ENCODE peak calls at places on chromosome 12, in ten cellular contexts. V, N, Y, Z, H, E, F, W, B and P are unnamed samples.

GRCh38 chr12:32115404-32116104 is 8.9 kb downstream of the BICD1 start:
- DNase-seq in V (no peak), N (no peak), Y (no peak), Z (no peak), H (peak), E (peak), F (peak), W (peak), B (peak), P (peak)

GRCh38 chr12:56385873-56386272 is 23.2 kb upstream of the APOF start:
- DNase-seq in V (no peak), N (no peak), Y (no peak), Z (no peak), H (no peak), E (no peak), F (no peak), W (no peak), B (no peak), P (peak)

GRCh38 chr12:694734-695503 is 31.7 kb upstream of the NINJ2 start:
- DNase-seq in V (no peak), N (peak), Y (no peak), Z (no peak), H (no peak), E (no peak), F (no peak), W (no peak), B (no peak), P (no peak)

GRCh38 chr12:13390381-13390856 is 193.9 kb downstream of the EMP1 start:
- DNase-seq in V (no peak), N (no peak), Y (no peak), Z (no peak), H (peak), E (no peak), F (peak), W (peak), B (peak), P (no peak)

GRCh38 chr12:124608451-124608870 is 41.0 kb upstream of the NCOR2 start:
- DNase-seq in V (no peak), N (no peak), Y (no peak), Z (no peak), H (no peak), E (peak), F (no peak), W (no peak), B (peak), P (peak)

GRCh38 chr12:2384029-2384386 is 331.2 kb downstream of the CACNA1C start:
- DNase-seq in V (no peak), N (no peak), Y (no peak), Z (no peak), H (no peak), E (no peak), F (peak), W (no peak), B (no peak), P (no peak)

GRCh38 chr12:31481415-31481814 is 109.5 kb downstream of the DENND5B start:
- DNase-seq in V (no peak), N (no peak), Y (no peak), Z (no peak), H (no peak), E (no peak), F (no peak), W (no peak), B (no peak), P (no peak)

GRCh38 chr12:31736472-31736871 is 7.7 kb upstream of the AMN1 start:
- DNase-seq in V (peak), N (no peak), Y (peak), Z (no peak), H (peak), E (peak), F (peak), W (peak), B (no peak), P (no peak)

GRCh38 chr12:39697108-39697507 is 77.5 kb upstream of the ABCD2 start:
- DNase-seq in V (no peak), N (no peak), Y (no peak), Z (no peak), H (no peak), E (no peak), F (no peak), W (no peak), B (no peak), P (no peak)

GRCh38 chr12:89939468-89940215 is 231.0 kb upstream of the ATP2B1 start:
- DNase-seq in V (no peak), N (no peak), Y (no peak), Z (no peak), H (peak), E (no peak), F (no peak), W (no peak), B (no peak), P (no peak)

GRCh38 chr12:120247621-120248030 is 17.9 kb downstream of the PXN start:
- DNase-seq in V (no peak), N (no peak), Y (no peak), Z (no peak), H (peak), E (no peak), F (peak), W (no peak), B (no peak), P (no peak)

GRCh38 chr12:109346920-109347319 is 780 bp upstream of the MYO1H start:
- DNase-seq in V (no peak), N (no peak), Y (no peak), Z (no peak), H (no peak), E (peak), F (no peak), W (no peak), B (no peak), P (peak)

GRCh38 chr12:39127401-39127800 is 222.0 kb upstream of the CPNE8 start:
- DNase-seq in V (no peak), N (no peak), Y (no peak), Z (no peak), H (peak), E (no peak), F (peak), W (no peak), B (no peak), P (no peak)

GRCh38 chr12:72272731-72273498 is 745 bp downstream of the TRHDE start:
- DNase-seq in V (no peak), N (peak), Y (no peak), Z (no peak), H (peak), E (no peak), F (no peak), W (peak), B (no peak), P (no peak)

GRCh38 chr12:89501793-89502192 is 22.8 kb downstream of the GALNT4 start:
- DNase-seq in V (no peak), N (no peak), Y (no peak), Z (no peak), H (no peak), E (no peak), F (no peak), W (no peak), B (no peak), P (no peak)

GRCh38 chr12:124493809-124494750 is 73.3 kb downstream of the NCOR2 start:
- DNase-seq in V (no peak), N (no peak), Y (no peak), Z (no peak), H (no peak), E (peak), F (no peak), W (no peak), B (no peak), P (peak)

GRCh38 chr12:119153477-119154434 is 25.0 kb upstream of the HSPB8 start:
- DNase-seq in V (no peak), N (no peak), Y (no peak), Z (no peak), H (peak), E (peak), F (peak), W (peak), B (peak), P (no peak)

GRCh38 chr12:115320967-115321366 is 637.0 kb upstream of the TBX3 start:
- DNase-seq in V (no peak), N (no peak), Y (no peak), Z (no peak), H (no peak), E (no peak), F (peak), W (peak), B (no peak), P (no peak)

GRCh38 chr12:106978035-106978800 is 8.7 kb downstream of the MTERF2 start:
- DNase-seq in V (no peak), N (no peak), Y (no peak), Z (no peak), H (peak), E (no peak), F (peak), W (peak), B (peak), P (no peak)

GRCh38 chr12:1836241-1836803 is 16.0 kb downstream of the LRTM2 start:
- DNase-seq in V (no peak), N (no peak), Y (no peak), Z (no peak), H (no peak), E (no peak), F (no peak), W (no peak), B (no peak), P (no peak)